ENCODE peak calls at places on chromosomes 4 and X, in eight cellular contexts. A, W, M, U, O, J, Z and C are unnamed samples.

GRCh38 chr4:85955614-85956295 is 404.1 kb downstream of the MAPK10 start:
- DNase-seq in O (no peak), J (no peak), M (no peak), A (no peak), Z (no peak), W (no peak), U (no peak), C (no peak)

GRCh38 chr4:30825008-30825765 is 105.0 kb downstream of the PCDH7 start:
- DNase-seq in U (no peak), M (no peak), J (no peak), Z (no peak), A (no peak), O (no peak), W (no peak), C (no peak)

GRCh38 chr4:72119946-72120345 is 88.1 kb downstream of the NPFFR2 start:
- DNase-seq in Z (no peak), U (no peak), J (peak; percentile 48), M (no peak), O (no peak), W (no peak), A (no peak), C (no peak)

GRCh38 chr4:139744232-139744631 is 78.6 kb downstream of the MGST2 start:
- DNase-seq in U (no peak), A (no peak), J (no peak), M (no peak), W (no peak), O (no peak), Z (no peak), C (no peak)

GRCh38 chrX:100696699-100697351 is 35.1 kb downstream of the SYTL4 start:
- DNase-seq in M (no peak), U (no peak), O (no peak), W (no peak), Z (no peak), J (no peak), A (no peak), C (no peak)

GRCh38 chrX:116272328-116272727 is 101.8 kb downstream of the AGTR2 start:
- DNase-seq in U (no peak), Z (no peak), A (no peak), W (no peak), J (no peak), M (no peak), O (peak; percentile 62), C (no peak)

GRCh38 chr4:73343432-73343831 is 60.7 kb upstream of the ALB start:
- DNase-seq in U (no peak), W (no peak), Z (no peak), M (no peak), O (no peak), A (no peak), J (no peak), C (no peak)

GRCh38 chrX:17082831-17083230 is 136.4 kb downstream of the REPS2 start:
- DNase-seq in M (no peak), O (no peak), A (peak; percentile 9), Z (peak; percentile 49), W (peak; percentile 7), U (no peak), J (no peak), C (peak; percentile 49)

GRCh38 chr4:51885371-51885770 is 42.4 kb downstream of the DCUN1D4 start:
- DNase-seq in A (peak; percentile 29), Z (peak; percentile 36), M (no peak), U (no peak), J (no peak), O (peak; percentile 43), W (no peak), C (no peak)

GRCh38 chr4:121462660-121463261 is 81.9 kb upstream of the QRFPR start:
- DNase-seq in W (peak; percentile 29), Z (peak; percentile 49), A (peak; percentile 71), O (peak; percentile 71), J (peak; percentile 9), M (no peak), U (no peak), C (peak; percentile 63)

GRCh38 chrX:105463483-105463882 is 243.0 kb upstream of the TEX13A start:
- DNase-seq in O (no peak), A (no peak), M (no peak), Z (no peak), U (no peak), W (no peak), J (no peak), C (no peak)

GRCh38 chr4:113979157-113979972 is at the start of gene ARSJ:
- DNase-seq in J (no peak), W (no peak), O (peak; percentile 80), M (no peak), A (no peak), U (no peak), Z (peak; percentile 52), C (no peak)

GRCh38 chr4:20252656-20253271 is 1.1 kb downstream of the SLIT2 start:
- DNase-seq in U (peak; percentile 60), J (peak; percentile 16), Z (peak; percentile 23), O (peak; percentile 29), M (peak; percentile 41), W (peak; percentile 22), A (no peak), C (no peak)

GRCh38 chr4:40309250-40309774 is 25.8 kb upstream of the CHRNA9 start:
- DNase-seq in O (peak; percentile 79), M (peak; percentile 85), Z (peak; percentile 69), U (no peak), W (no peak), J (no peak), A (peak; percentile 90), C (peak; percentile 84)

GRCh38 chr4:137367608-137368007 is 164.7 kb downstream of the PCDH18 start:
- DNase-seq in J (no peak), W (no peak), A (no peak), M (no peak), U (no peak), Z (no peak), O (peak; percentile 62), C (no peak)

GRCh38 chr4:54588404-54588803 is 69.4 kb upstream of the KIT start:
- DNase-seq in Z (no peak), U (no peak), M (no peak), A (no peak), W (no peak), O (no peak), J (no peak), C (no peak)

GRCh38 chrX:30620980-30621716 is 32.1 kb upstream of the GK start:
- DNase-seq in A (no peak), M (no peak), U (no peak), Z (no peak), O (peak; percentile 89), J (no peak), W (no peak), C (no peak)

GRCh38 chr4:14853186-14853946 is 148.9 kb upstream of the CPEB2 start:
- DNase-seq in O (peak; percentile 87), U (no peak), M (no peak), A (no peak), W (no peak), J (no peak), Z (no peak), C (no peak)

GRCh38 chr4:101177146-101177545 is 170.2 kb downstream of the PPP3CA start:
- DNase-seq in M (no peak), J (no peak), U (no peak), A (no peak), Z (no peak), W (no peak), O (no peak), C (no peak)

GRCh38 chr4:52912608-52913007 is 50.5 kb downstream of the RASL11B start:
- DNase-seq in O (peak; percentile 58), Z (no peak), M (no peak), U (no peak), J (no peak), A (no peak), W (no peak), C (no peak)

GRCh38 chr4:2084316-2084715 is 25.2 kb downstream of the NAT8L start:
- DNase-seq in Z (no peak), J (no peak), U (no peak), M (peak; percentile 50), O (no peak), A (no peak), W (no peak), C (no peak)

GRCh38 chr4:73729534-73730165 is 10.7 kb upstream of the CXCL8 start:
- DNase-seq in J (peak; percentile 41), M (no peak), Z (peak; percentile 63), O (peak; percentile 74), A (peak; percentile 42), W (peak; percentile 11), U (no peak), C (peak; percentile 63)

GRCh38 chrX:49930046-49930445 is 7.7 kb downstream of the CLCN5 start:
- DNase-seq in U (no peak), A (no peak), Z (no peak), O (no peak), J (no peak), M (no peak), W (no peak), C (no peak)

GRCh38 chr4:38150766-38151165 is 190.6 kb downstream of the PTTG2 start:
- DNase-seq in J (no peak), W (no peak), O (peak; percentile 73), U (no peak), A (no peak), M (no peak), Z (no peak), C (no peak)

GRCh38 chrX:19332983-19333382 is 10.7 kb upstream of the PDHA1 start:
- DNase-seq in O (no peak), A (no peak), W (peak; percentile 38), M (no peak), J (no peak), Z (no peak), U (no peak), C (no peak)

GRCh38 chrX:153407736-153408135 is 3.5 kb upstream of the ZFP92 start:
- DNase-seq in J (no peak), A (no peak), Z (no peak), O (no peak), W (no peak), U (no peak), M (no peak), C (no peak)

GRCh38 chrX:141714680-141715079 is 16.1 kb upstream of the SPANXD start:
- DNase-seq in M (no peak), J (no peak), Z (no peak), A (no peak), U (no peak), O (no peak), W (no peak), C (no peak)

GRCh38 chrX:130084651-130085237 is 25.6 kb downstream of the ELF4 start:
- DNase-seq in W (no peak), U (no peak), M (no peak), O (no peak), A (peak; percentile 73), Z (no peak), J (no peak), C (peak; percentile 35)

GRCh38 chr4:119116925-119117900 is 18.4 kb upstream of the MYOZ2 start:
- DNase-seq in U (no peak), Z (no peak), J (no peak), M (no peak), O (peak; percentile 40), A (no peak), W (no peak), C (no peak)

GRCh38 chr4:5965225-5965624 is 53.0 kb downstream of the C4orf50 start:
- DNase-seq in M (no peak), O (no peak), W (no peak), A (no peak), Z (no peak), U (no peak), J (no peak), C (no peak)